ENCODE peak calls at places on chromosomes 11 and 22, in six cellular contexts. One of them, this sample, is unnamed.

GRCh38 chr22:29003975-29004646 is 57.5 kb downstream of the C22orf31 start:
- DNase-seq in CD4-positive, alpha-beta T cell: no peak
- DNase-seq in lung: peak
- DNase-seq in coronary artery: no peak
- DNase-seq in tibial nerve: no peak
- DNase-seq in CD8-positive, alpha-beta memory T cell: no peak
- DNase-seq in this sample: no peak

GRCh38 chr11:19055016-19055415 is 5.5 kb downstream of the MRGPRX2 start:
- DNase-seq in CD4-positive, alpha-beta T cell: no peak
- DNase-seq in lung: no peak
- DNase-seq in coronary artery: no peak
- DNase-seq in tibial nerve: no peak
- DNase-seq in CD8-positive, alpha-beta memory T cell: no peak
- DNase-seq in this sample: no peak

GRCh38 chr11:69745201-69745600 is 29.9 kb downstream of the FGF4 start:
- DNase-seq in CD4-positive, alpha-beta T cell: no peak
- DNase-seq in lung: no peak
- DNase-seq in coronary artery: no peak
- DNase-seq in tibial nerve: no peak
- DNase-seq in CD8-positive, alpha-beta memory T cell: no peak
- DNase-seq in this sample: no peak

GRCh38 chr11:127670372-127670771 is 669.8 kb upstream of the KIRREL3 start:
- DNase-seq in CD4-positive, alpha-beta T cell: no peak
- DNase-seq in lung: no peak
- DNase-seq in coronary artery: no peak
- DNase-seq in tibial nerve: no peak
- DNase-seq in CD8-positive, alpha-beta memory T cell: no peak
- DNase-seq in this sample: no peak

GRCh38 chr22:35301370-35301874 is 1.7 kb downstream of the TOM1 start:
- DNase-seq in CD4-positive, alpha-beta T cell: no peak
- DNase-seq in lung: peak
- DNase-seq in coronary artery: no peak
- DNase-seq in tibial nerve: peak
- DNase-seq in CD8-positive, alpha-beta memory T cell: no peak
- DNase-seq in this sample: no peak

GRCh38 chr11:87369888-87370287 is 332.2 kb downstream of the TMEM135 start:
- DNase-seq in CD4-positive, alpha-beta T cell: no peak
- DNase-seq in lung: no peak
- DNase-seq in coronary artery: no peak
- DNase-seq in tibial nerve: no peak
- DNase-seq in CD8-positive, alpha-beta memory T cell: no peak
- DNase-seq in this sample: no peak

GRCh38 chr22:38758276-38758945 is 2.6 kb upstream of the SUN2 start:
- DNase-seq in CD4-positive, alpha-beta T cell: peak
- DNase-seq in lung: no peak
- DNase-seq in coronary artery: no peak
- DNase-seq in tibial nerve: no peak
- DNase-seq in CD8-positive, alpha-beta memory T cell: peak
- DNase-seq in this sample: peak

GRCh38 chr22:37234736-37235711 is 9.0 kb downstream of the RAC2 start:
- DNase-seq in CD4-positive, alpha-beta T cell: no peak
- DNase-seq in lung: no peak
- DNase-seq in coronary artery: no peak
- DNase-seq in tibial nerve: no peak
- DNase-seq in CD8-positive, alpha-beta memory T cell: no peak
- DNase-seq in this sample: peak

GRCh38 chr22:36755316-36755715 is 20.6 kb downstream of the IFT27 start:
- DNase-seq in CD4-positive, alpha-beta T cell: no peak
- DNase-seq in lung: no peak
- DNase-seq in coronary artery: no peak
- DNase-seq in tibial nerve: no peak
- DNase-seq in CD8-positive, alpha-beta memory T cell: no peak
- DNase-seq in this sample: no peak

GRCh38 chr22:23858484-23858815 is 775 bp downstream of the SLC2A11 start:
- DNase-seq in CD4-positive, alpha-beta T cell: no peak
- DNase-seq in lung: no peak
- DNase-seq in coronary artery: no peak
- DNase-seq in tibial nerve: no peak
- DNase-seq in CD8-positive, alpha-beta memory T cell: no peak
- DNase-seq in this sample: no peak
- H3K27ac ChIP-seq in CD4-positive, alpha-beta T cell: peak
- H3K27ac ChIP-seq in lung: no peak
- H3K27ac ChIP-seq in coronary artery: peak
- H3K27ac ChIP-seq in tibial nerve: no peak
- H3K27ac ChIP-seq in CD8-positive, alpha-beta memory T cell: peak
- H3K27ac ChIP-seq in this sample: peak

DNA sequence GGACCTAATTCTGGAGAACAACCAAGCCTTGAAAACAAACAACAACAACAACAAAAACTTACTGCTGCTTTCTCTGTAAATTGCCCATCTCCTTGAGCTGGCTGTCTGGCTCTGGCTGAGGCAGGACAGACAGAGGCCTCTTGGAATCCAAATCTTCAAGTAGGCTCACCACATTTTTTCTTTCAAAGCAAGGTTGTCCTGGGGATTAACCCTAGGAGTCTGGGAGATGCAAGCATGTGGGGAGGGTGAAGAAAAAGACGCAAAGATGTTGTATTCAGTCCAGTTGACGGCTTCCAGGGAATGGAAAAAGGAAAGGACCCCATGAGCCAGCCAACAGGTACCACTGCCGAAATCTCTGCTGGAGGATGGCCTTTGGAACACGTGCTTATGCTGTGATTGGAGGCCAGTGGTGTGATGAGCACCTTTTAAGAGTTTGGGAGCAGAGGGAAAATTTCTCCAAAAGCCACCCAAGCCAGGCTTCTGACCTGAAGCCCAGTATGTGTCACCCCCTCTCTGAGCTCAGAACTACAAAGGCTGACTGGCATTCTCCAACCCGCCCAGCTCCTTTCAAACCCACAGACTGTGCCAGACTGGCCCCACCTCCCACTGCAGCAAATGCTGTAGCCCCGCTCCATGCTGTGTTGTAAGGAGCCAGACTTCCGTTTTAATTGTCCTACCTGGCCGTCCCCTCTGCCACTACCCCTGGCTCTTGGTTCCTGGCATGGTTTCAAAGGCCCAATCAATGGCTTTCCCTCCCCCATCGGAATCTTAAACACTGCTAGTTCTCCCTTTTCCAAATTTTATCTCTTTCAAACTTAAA is 10.8 kb downstream of the BLID start:
- DNase-seq in CD4-positive, alpha-beta T cell: no peak
- DNase-seq in lung: no peak
- DNase-seq in coronary artery: no peak
- DNase-seq in tibial nerve: no peak
- DNase-seq in CD8-positive, alpha-beta memory T cell: no peak
- DNase-seq in this sample: no peak
- H3K27ac ChIP-seq in CD4-positive, alpha-beta T cell: no peak
- H3K27ac ChIP-seq in lung: no peak
- H3K27ac ChIP-seq in coronary artery: peak
- H3K27ac ChIP-seq in tibial nerve: no peak
- H3K27ac ChIP-seq in CD8-positive, alpha-beta memory T cell: no peak
- H3K27ac ChIP-seq in this sample: no peak

DNA sequence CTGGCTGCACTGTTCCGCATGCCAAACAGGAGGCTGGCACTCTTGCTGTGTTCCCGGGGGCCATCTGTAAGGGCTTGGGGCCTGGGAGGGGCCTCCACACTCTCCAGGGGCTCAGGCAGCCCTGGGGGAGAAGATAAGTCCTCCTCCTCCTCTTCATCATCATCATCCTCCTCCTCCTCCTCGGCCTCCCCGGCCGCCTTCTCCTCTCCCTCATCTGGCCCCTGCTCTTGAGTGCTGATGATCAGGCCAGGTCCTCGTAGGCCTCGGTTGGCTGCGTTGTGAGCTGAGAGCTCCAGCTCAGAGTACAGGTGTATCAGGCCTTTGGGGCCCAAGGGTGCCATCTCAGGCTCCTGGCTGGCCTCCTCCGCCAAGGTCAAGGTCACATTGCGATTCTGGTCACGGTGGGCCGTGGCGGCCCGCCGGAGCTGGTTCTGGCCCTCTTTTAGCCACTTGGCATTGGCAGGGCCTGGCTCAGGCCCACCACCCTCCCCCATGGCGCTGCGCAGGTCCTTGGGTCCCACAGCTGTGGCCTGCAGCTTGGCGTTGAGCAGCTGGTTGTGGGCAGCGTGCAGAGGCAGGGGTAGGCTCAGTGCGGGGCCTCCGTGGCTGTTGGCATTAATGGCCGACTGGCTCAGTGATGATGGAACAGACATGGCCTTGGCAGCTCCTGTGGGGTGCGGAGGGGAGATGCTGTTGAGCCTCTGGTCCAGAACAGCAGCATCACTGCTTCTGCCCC is 8.0 kb downstream of the APBB1 start:
- DNase-seq in CD4-positive, alpha-beta T cell: no peak
- DNase-seq in lung: no peak
- DNase-seq in coronary artery: no peak
- DNase-seq in tibial nerve: no peak
- DNase-seq in CD8-positive, alpha-beta memory T cell: no peak
- DNase-seq in this sample: no peak
- H3K27ac ChIP-seq in CD4-positive, alpha-beta T cell: peak
- H3K27ac ChIP-seq in lung: no peak
- H3K27ac ChIP-seq in coronary artery: no peak
- H3K27ac ChIP-seq in tibial nerve: no peak
- H3K27ac ChIP-seq in CD8-positive, alpha-beta memory T cell: no peak
- H3K27ac ChIP-seq in this sample: no peak

GRCh38 chr22:46126853-46127385 is 23.4 kb upstream of the PPARA start:
- DNase-seq in CD4-positive, alpha-beta T cell: no peak
- DNase-seq in lung: no peak
- DNase-seq in coronary artery: no peak
- DNase-seq in tibial nerve: no peak
- DNase-seq in CD8-positive, alpha-beta memory T cell: no peak
- DNase-seq in this sample: no peak
- H3K27ac ChIP-seq in CD4-positive, alpha-beta T cell: no peak
- H3K27ac ChIP-seq in lung: no peak
- H3K27ac ChIP-seq in coronary artery: no peak
- H3K27ac ChIP-seq in tibial nerve: no peak
- H3K27ac ChIP-seq in CD8-positive, alpha-beta memory T cell: no peak
- H3K27ac ChIP-seq in this sample: no peak

GRCh38 chr11:77302752-77303151 is 1.3 kb upstream of the GDPD4 start:
- DNase-seq in CD4-positive, alpha-beta T cell: no peak
- DNase-seq in lung: no peak
- DNase-seq in coronary artery: no peak
- DNase-seq in tibial nerve: no peak
- DNase-seq in CD8-positive, alpha-beta memory T cell: no peak
- DNase-seq in this sample: no peak

GRCh38 chr11:77299528-77299993 is 1.9 kb downstream of the GDPD4 start:
- DNase-seq in CD4-positive, alpha-beta T cell: no peak
- DNase-seq in lung: no peak
- DNase-seq in coronary artery: no peak
- DNase-seq in tibial nerve: no peak
- DNase-seq in CD8-positive, alpha-beta memory T cell: no peak
- DNase-seq in this sample: no peak

GRCh38 chr11:77303328-77303727 is 1.8 kb upstream of the GDPD4 start:
- DNase-seq in CD4-positive, alpha-beta T cell: no peak
- DNase-seq in lung: no peak
- DNase-seq in coronary artery: no peak
- DNase-seq in tibial nerve: no peak
- DNase-seq in CD8-positive, alpha-beta memory T cell: no peak
- DNase-seq in this sample: no peak

GRCh38 chr11:77300695-77301094 is 791 bp downstream of the GDPD4 start:
- DNase-seq in CD4-positive, alpha-beta T cell: no peak
- DNase-seq in lung: no peak
- DNase-seq in coronary artery: no peak
- DNase-seq in tibial nerve: no peak
- DNase-seq in CD8-positive, alpha-beta memory T cell: no peak
- DNase-seq in this sample: no peak

GRCh38 chr11:77301510-77301909 is at the start of gene GDPD4:
- DNase-seq in CD4-positive, alpha-beta T cell: no peak
- DNase-seq in lung: no peak
- DNase-seq in coronary artery: no peak
- DNase-seq in tibial nerve: no peak
- DNase-seq in CD8-positive, alpha-beta memory T cell: no peak
- DNase-seq in this sample: no peak
- H3K27ac ChIP-seq in CD4-positive, alpha-beta T cell: no peak
- H3K27ac ChIP-seq in lung: no peak
- H3K27ac ChIP-seq in coronary artery: no peak
- H3K27ac ChIP-seq in tibial nerve: no peak
- H3K27ac ChIP-seq in CD8-positive, alpha-beta memory T cell: no peak
- H3K27ac ChIP-seq in this sample: no peak

GRCh38 chr11:119661226-119661625 is 67.8 kb downstream of the NECTIN1 start:
- DNase-seq in CD4-positive, alpha-beta T cell: no peak
- DNase-seq in lung: no peak
- DNase-seq in coronary artery: no peak
- DNase-seq in tibial nerve: no peak
- DNase-seq in CD8-positive, alpha-beta memory T cell: no peak
- DNase-seq in this sample: no peak

GRCh38 chr11:119666061-119666460 is 62.9 kb downstream of the NECTIN1 start:
- DNase-seq in CD4-positive, alpha-beta T cell: no peak
- DNase-seq in lung: no peak
- DNase-seq in coronary artery: no peak
- DNase-seq in tibial nerve: no peak
- DNase-seq in CD8-positive, alpha-beta memory T cell: no peak
- DNase-seq in this sample: no peak

GRCh38 chr11:119664701-119665420 is 64.1 kb downstream of the NECTIN1 start:
- DNase-seq in CD4-positive, alpha-beta T cell: no peak
- DNase-seq in lung: no peak
- DNase-seq in coronary artery: no peak
- DNase-seq in tibial nerve: no peak
- DNase-seq in CD8-positive, alpha-beta memory T cell: no peak
- DNase-seq in this sample: no peak

GRCh38 chr11:119664063-119664572 is 64.9 kb downstream of the NECTIN1 start:
- DNase-seq in CD4-positive, alpha-beta T cell: no peak
- DNase-seq in lung: no peak
- DNase-seq in coronary artery: no peak
- DNase-seq in tibial nerve: no peak
- DNase-seq in CD8-positive, alpha-beta memory T cell: no peak
- DNase-seq in this sample: no peak

GRCh38 chr11:119663279-119663678 is 65.7 kb downstream of the NECTIN1 start:
- DNase-seq in CD4-positive, alpha-beta T cell: no peak
- DNase-seq in lung: no peak
- DNase-seq in coronary artery: no peak
- DNase-seq in tibial nerve: no peak
- DNase-seq in CD8-positive, alpha-beta memory T cell: no peak
- DNase-seq in this sample: no peak
- H3K27ac ChIP-seq in CD4-positive, alpha-beta T cell: no peak
- H3K27ac ChIP-seq in lung: no peak
- H3K27ac ChIP-seq in coronary artery: no peak
- H3K27ac ChIP-seq in tibial nerve: no peak
- H3K27ac ChIP-seq in CD8-positive, alpha-beta memory T cell: no peak
- H3K27ac ChIP-seq in this sample: no peak

DNA sequence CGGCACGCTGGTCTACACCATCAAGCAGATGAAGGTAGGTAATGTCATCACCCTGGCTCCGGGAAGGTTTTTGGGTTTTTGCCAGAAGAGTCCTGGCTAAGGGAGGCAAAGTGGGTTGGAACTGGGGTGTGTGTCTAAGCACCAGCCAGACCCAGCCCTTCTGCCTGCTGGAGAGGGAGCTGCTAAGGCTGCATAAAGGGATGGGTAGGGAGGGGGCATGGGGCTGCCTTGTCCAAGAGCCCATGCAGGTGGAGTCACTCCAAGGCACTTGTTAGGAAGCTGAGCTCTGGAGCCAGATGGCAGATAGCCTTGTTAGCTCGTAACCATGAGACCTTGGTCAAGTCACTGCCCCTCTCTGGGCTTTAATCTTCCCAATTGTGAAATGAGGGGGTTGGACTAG is 48.0 kb downstream of the TIMP3 start:
- DNase-seq in CD4-positive, alpha-beta T cell: no peak
- DNase-seq in lung: no peak
- DNase-seq in coronary artery: no peak
- DNase-seq in tibial nerve: no peak
- DNase-seq in CD8-positive, alpha-beta memory T cell: no peak
- DNase-seq in this sample: no peak
- H3K27ac ChIP-seq in CD4-positive, alpha-beta T cell: no peak
- H3K27ac ChIP-seq in lung: peak
- H3K27ac ChIP-seq in coronary artery: peak
- H3K27ac ChIP-seq in tibial nerve: no peak
- H3K27ac ChIP-seq in CD8-positive, alpha-beta memory T cell: no peak
- H3K27ac ChIP-seq in this sample: no peak

This sample was measured in CD8-positive, alpha-beta T cell.